ENCODE peak calls at places on chromosomes 5 and 9, in four cellular contexts. O is B cell, R is Calu3, V is Panc1. Y is an unnamed sample.

GRCh38 chr5:73387630-73388370 is 60.8 kb downstream of the FOXD1 start:
- DNase-seq in O (no peak), R (no peak), V (no peak), Y (no peak)

GRCh38 chr9:89323257-89323841 is 5.0 kb downstream of the SECISBP2 start:
- DNase-seq in O (no peak), R (no peak), V (no peak), Y (no peak)

GRCh38 chr5:40361378-40361777 is 318.3 kb upstream of the PTGER4 start:
- DNase-seq in O (no peak), R (no peak), V (no peak), Y (no peak)

GRCh38 chr5:125950012-125950411 is 473.2 kb upstream of the GRAMD2B start:
- DNase-seq in O (no peak), R (no peak), V (no peak), Y (no peak)

GRCh38 chr9:35776018-35776417 is 15.4 kb upstream of the NPR2 start:
- DNase-seq in O (peak; percentile 59), R (no peak), V (no peak), Y (no peak)

GRCh38 chr5:168219515-168220410 is 71.7 kb upstream of the WWC1 start:
- DNase-seq in O (no peak), R (peak; percentile 72), V (peak; percentile 73), Y (peak; percentile 60)

GRCh38 chr5:41648976-41649375 is 138.6 kb upstream of the PLCXD3 start:
- DNase-seq in O (no peak), R (no peak), V (no peak), Y (no peak)

GRCh38 chr5:150272531-150272930 is 17.0 kb downstream of the CAMK2A start:
- DNase-seq in O (no peak), R (peak; percentile 50), V (peak; percentile 24), Y (peak; percentile 55)

GRCh38 chr9:96338299-96338698 is 36.3 kb upstream of the HSD17B3 start:
- DNase-seq in O (no peak), R (no peak), V (no peak), Y (no peak)

GRCh38 chr5:148915224-148915803 is 88.9 kb downstream of the ADRB2 start:
- DNase-seq in O (no peak), R (peak; percentile 11), V (no peak), Y (no peak)

GRCh38 chr9:110059461-110059860 is 148.5 kb downstream of the C9orf152 start:
- DNase-seq in O (no peak), R (no peak), V (no peak), Y (no peak)